ENCODE peak calls at places on chromosomes 7 and 10, in six cellular contexts. C, K, G, I, Q and W are unnamed samples.

GRCh38 chr7:42605800-42606199 is 306.1 kb downstream of the C7orf25 start:
- DNase-seq in C (no peak), K (no peak), G (no peak), I (no peak), Q (no peak), W (no peak)

GRCh38 chr10:69407621-69408301 is 9.0 kb downstream of the TACR2 start:
- DNase-seq in C (peak; percentile 68), K (no peak), G (peak; percentile 58), I (no peak), Q (no peak), W (no peak)

GRCh38 chr10:77458986-77459590 is 178.5 kb downstream of the KCNMA1 start:
- DNase-seq in C (no peak), K (no peak), G (no peak), I (no peak), Q (no peak), W (peak; percentile 49)

GRCh38 chr7:100829150-100829716 is 1.9 kb upstream of the EPHB4 start:
- DNase-seq in C (no peak), K (no peak), G (peak; percentile 92), I (no peak), Q (peak; percentile 38), W (no peak)

GRCh38 chr7:102431617-102432298 is 1.6 kb upstream of the ORAI2 start:
- DNase-seq in C (peak; percentile 50), K (no peak), G (no peak), I (peak; percentile 29), Q (no peak), W (no peak)

GRCh38 chr10:61896854-61897661 is 4.4 kb upstream of the ARID5B start:
- DNase-seq in C (peak; percentile 80), K (peak; percentile 68), G (peak; percentile 89), I (peak; percentile 74), Q (peak; percentile 58), W (peak; percentile 27)

GRCh38 chr10:106711313-106711906 is 453.1 kb downstream of the SORCS1 start:
- DNase-seq in C (peak; percentile 48), K (peak; percentile 43), G (peak; percentile 74), I (peak; percentile 23), Q (peak; percentile 79), W (no peak)

GRCh38 chr7:142808461-142808801 is 37.7 kb downstream of the PRSS2 start:
- DNase-seq in C (no peak), K (no peak), G (no peak), I (no peak), Q (no peak), W (no peak)

GRCh38 chr10:86945361-86946214 is 11.8 kb downstream of the MMRN2 start:
- DNase-seq in C (peak; percentile 56), K (peak; percentile 53), G (peak; percentile 19), I (peak; percentile 44), Q (peak; percentile 82), W (no peak)

GRCh38 chr7:143395187-143396149 is 13.2 kb downstream of the EPHA1 start:
- DNase-seq in C (no peak), K (no peak), G (peak; percentile 64), I (peak; percentile 85), Q (no peak), W (no peak)

GRCh38 chr10:91247360-91248111 is 27.1 kb downstream of the PCGF5 start:
- DNase-seq in C (no peak), K (no peak), G (peak; percentile 8), I (no peak), Q (no peak), W (peak; percentile 12)

GRCh38 chr7:35777121-35777520 is 23.7 kb upstream of the SEPTIN7 start:
- DNase-seq in C (no peak), K (no peak), G (no peak), I (no peak), Q (no peak), W (no peak)

GRCh38 chr7:111892568-111892967 is 313.6 kb downstream of the DOCK4 start:
- DNase-seq in C (no peak), K (no peak), G (no peak), I (no peak), Q (no peak), W (no peak)

GRCh38 chr7:157605638-157606037 is 268.8 kb downstream of the DNAJB6 start:
- DNase-seq in C (no peak), K (no peak), G (no peak), I (no peak), Q (peak; percentile 4), W (no peak)

GRCh38 chr7:70752794-70753241 is 379.1 kb upstream of the GALNT17 start:
- DNase-seq in C (no peak), K (no peak), G (no peak), I (peak; percentile 29), Q (no peak), W (peak; percentile 57)

GRCh38 chr7:85806321-85806720 is 619.5 kb upstream of the SEMA3D start:
- DNase-seq in C (peak; percentile 13), K (no peak), G (no peak), I (peak; percentile 2), Q (no peak), W (no peak)

GRCh38 chr10:77027576-77027975 is 610.0 kb downstream of the KCNMA1 start:
- DNase-seq in C (no peak), K (no peak), G (no peak), I (no peak), Q (no peak), W (no peak)

GRCh38 chr10:110993024-110993693 is 73.8 kb downstream of the SHOC2 start:
- DNase-seq in C (no peak), K (no peak), G (no peak), I (no peak), Q (no peak), W (peak; percentile 91)
- TF ChIP-seq USF2 in C (no peak), K (no peak), G (no peak), I (no peak), Q (no peak), W (no peak)

GRCh38 chr10:133307776-133308430 is 769 bp downstream of the TUBGCP2 start:
- DNase-seq in C (peak; percentile 86), K (peak; percentile 19), G (no peak), I (peak; percentile 83), Q (peak; percentile 76), W (peak; percentile 58)
- TF ChIP-seq USF2 in C (no peak), K (no peak), G (no peak), I (no peak), Q (no peak), W (no peak)

GRCh38 chr7:95126053-95126709 is 198.2 kb downstream of the PON1 start:
- DNase-seq in C (no peak), K (no peak), G (no peak), I (peak; percentile 30), Q (no peak), W (no peak)
- TF ChIP-seq USF2 in C (no peak), K (no peak), G (no peak), I (no peak), Q (no peak), W (no peak)

GRCh38 chr7:126578338-126578737 is 674.4 kb downstream of the GRM8 start:
- DNase-seq in C (no peak), K (no peak), G (no peak), I (no peak), Q (no peak), W (no peak)
- TF ChIP-seq USF2 in C (no peak), K (no peak), G (no peak), I (no peak), Q (no peak), W (no peak)

DNA sequence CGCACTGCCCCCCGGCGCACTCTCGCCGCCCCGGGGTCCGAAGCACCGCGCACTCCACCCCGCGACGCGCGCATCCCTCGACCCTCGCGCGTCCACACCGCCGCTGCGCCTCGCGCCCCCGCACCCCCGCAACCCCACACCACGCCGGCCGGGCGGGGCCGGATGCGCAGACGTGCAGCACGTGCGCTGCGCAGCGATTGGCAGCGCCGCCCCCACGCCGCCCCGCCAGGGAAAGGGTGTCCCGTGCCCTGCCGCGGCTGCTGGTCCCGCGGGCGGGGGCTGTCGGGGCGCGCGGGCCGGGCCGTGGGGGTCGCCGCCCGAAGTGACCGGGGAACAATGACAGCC is 53.7 kb upstream of the KDM7A start:
- DNase-seq in C (no peak), K (no peak), G (peak; percentile 83), I (peak; percentile 35), Q (no peak), W (no peak)
- TF ChIP-seq USF2 in C (no peak), K (no peak), G (no peak), I (no peak), Q (peak; percentile 53), W (peak; percentile 39)

GRCh38 chr7:99644436-99644835 is 27.7 kb downstream of the ZSCAN25 start:
- DNase-seq in C (no peak), K (no peak), G (no peak), I (no peak), Q (no peak), W (no peak)
- TF ChIP-seq USF2 in C (no peak), K (no peak), G (no peak), I (no peak), Q (no peak), W (no peak)

GRCh38 chr10:5968681-5969453 is 8.5 kb downstream of the IL15RA start:
- DNase-seq in C (peak; percentile 14), K (no peak), G (no peak), I (peak; percentile 55), Q (no peak), W (no peak)

GRCh38 chr10:5970066-5970465 is 7.3 kb downstream of the IL15RA start:
- DNase-seq in C (no peak), K (no peak), G (no peak), I (no peak), Q (no peak), W (no peak)

GRCh38 chr10:5965266-5965665 is 12.1 kb downstream of the IL15RA start:
- DNase-seq in C (no peak), K (no peak), G (no peak), I (no peak), Q (no peak), W (no peak)

GRCh38 chr10:5970527-5970926 is 6.8 kb downstream of the IL15RA start:
- DNase-seq in C (no peak), K (no peak), G (no peak), I (no peak), Q (no peak), W (no peak)

DNA sequence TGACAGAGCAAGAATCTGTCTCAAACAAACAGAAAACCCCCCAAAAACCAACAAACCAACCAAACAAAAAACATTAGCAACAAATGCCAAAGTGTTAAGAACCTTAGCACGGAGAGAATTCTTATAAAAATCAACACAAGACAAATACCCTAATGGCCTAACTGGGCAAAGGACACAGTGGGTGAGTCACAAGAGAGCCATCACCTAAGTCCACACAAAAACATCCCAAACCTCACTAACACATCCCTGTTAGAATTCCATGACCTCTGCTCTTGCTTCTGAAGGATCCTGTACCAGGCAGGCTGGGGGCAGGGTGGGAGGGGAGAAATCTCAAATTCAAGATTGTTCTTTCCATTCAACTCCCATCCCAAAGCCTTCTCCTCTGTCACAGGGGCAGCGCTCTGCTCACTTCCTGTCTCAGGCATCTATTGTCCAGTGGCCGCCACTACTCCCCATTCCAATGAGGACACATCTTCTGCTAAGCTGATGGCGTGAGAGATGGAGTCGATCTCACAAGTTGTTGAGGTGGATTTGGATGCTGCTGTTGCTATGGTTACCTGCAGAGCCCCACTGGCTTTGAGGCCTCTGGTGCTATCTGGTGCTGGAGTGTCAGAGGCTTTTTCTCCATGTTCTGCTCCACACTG is 9.2 kb downstream of the IL15RA start:
- DNase-seq in C (peak; percentile 28), K (no peak), G (no peak), I (no peak), Q (no peak), W (no peak)
- TF ChIP-seq USF2 in C (no peak), K (no peak), G (no peak), I (no peak), Q (no peak), W (no peak)

GRCh38 chr7:104137971-104138370 is 69.8 kb downstream of the ORC5 start:
- DNase-seq in C (no peak), K (peak; percentile 9), G (no peak), I (no peak), Q (no peak), W (peak; percentile 83)
- TF ChIP-seq USF2 in C (no peak), K (no peak), G (no peak), I (no peak), Q (no peak), W (peak; percentile 18)